ENCODE peak calls at places on chromosome 10, in seven cellular contexts. J is small intestine, A is endodermal cell, X is tibial nerve, G is GM23248, N is pancreas, K is breast epithelium. Q is an unnamed sample.
A peak's percentile ranks its signal among the peaks of the same experiment; 100 is the strongest.

GRCh38 chr10:79392506-79393176 is 45.4 kb downstream of the PPIF start:
- DNase-seq in J (no peak), A (peak; percentile 18), X (no peak), G (no peak), N (peak; percentile 12), K (no peak), Q (no peak)

GRCh38 chr10:123507298-123507697 is 158.9 kb upstream of the GPR26 start:
- DNase-seq in J (no peak), A (no peak), X (no peak), G (no peak), N (no peak), K (no peak), Q (no peak)

GRCh38 chr10:105023706-105024105 is 382.6 kb downstream of the SORCS3 start:
- DNase-seq in J (no peak), A (no peak), X (peak; percentile 30), G (no peak), N (no peak), K (no peak), Q (no peak)

GRCh38 chr10:101067356-101068083 is 5.7 kb downstream of the KAZALD1 start:
- DNase-seq in J (peak; percentile 86), A (peak; percentile 96), X (peak; percentile 87), G (peak; percentile 86), N (peak; percentile 77), K (peak; percentile 63), Q (peak; percentile 23)

GRCh38 chr10:126701526-126701925 is 31.0 kb upstream of the C10orf90 start:
- DNase-seq in J (no peak), A (no peak), X (no peak), G (no peak), N (no peak), K (no peak), Q (no peak)

GRCh38 chr10:35794703-35795102 is 152.6 kb upstream of the FZD8 start:
- DNase-seq in J (no peak), A (no peak), X (no peak), G (no peak), N (no peak), K (no peak), Q (no peak)

GRCh38 chr10:17113889-17114288 is 15.7 kb downstream of the CUBN start:
- DNase-seq in J (peak; percentile 23), A (no peak), X (peak; percentile 27), G (peak; percentile 76), N (no peak), K (no peak), Q (no peak)

GRCh38 chr10:20254078-20254477 is 437.8 kb downstream of the PLXDC2 start:
- DNase-seq in J (no peak), A (no peak), X (peak; percentile 18), G (no peak), N (no peak), K (no peak), Q (no peak)

GRCh38 chr10:68327889-68328786 is 3.7 kb upstream of the HNRNPH3 start:
- DNase-seq in J (peak; percentile 67), A (no peak), X (peak; percentile 61), G (peak; percentile 90), N (no peak), K (no peak), Q (no peak)

GRCh38 chr10:108582888-108583287 is 1340.4 kb downstream of the XPNPEP1 start:
- DNase-seq in J (no peak), A (no peak), X (no peak), G (no peak), N (no peak), K (no peak), Q (no peak)

GRCh38 chr10:17026686-17027485 is 102.7 kb downstream of the CUBN start:
- DNase-seq in J (peak; percentile 50), A (peak; percentile 4), X (no peak), G (peak; percentile 79), N (no peak), K (no peak), Q (no peak)

GRCh38 chr10:92830478-92831389 is 17.6 kb upstream of the EXOC6 start:
- DNase-seq in J (no peak), A (no peak), X (no peak), G (no peak), N (no peak), K (no peak), Q (no peak)

GRCh38 chr10:14153570-14154055 is 177.1 kb downstream of the FRMD4A start:
- DNase-seq in J (no peak), A (peak; percentile 68), X (no peak), G (no peak), N (no peak), K (no peak), Q (no peak)

GRCh38 chr10:71638087-71638576 is 81.4 kb downstream of the C10orf105 start:
- DNase-seq in J (peak; percentile 96), A (peak; percentile 78), X (no peak), G (no peak), N (no peak), K (no peak), Q (no peak)

GRCh38 chr10:804191-804781 is 114.8 kb upstream of the DIP2C start:
- DNase-seq in J (no peak), A (peak; percentile 48), X (no peak), G (no peak), N (peak; percentile 43), K (no peak), Q (no peak)

GRCh38 chr10:102342958-102343357 is 52.5 kb upstream of the NFKB2 start:
- DNase-seq in J (no peak), A (no peak), X (no peak), G (peak; percentile 92), N (no peak), K (no peak), Q (no peak)

GRCh38 chr10:79184141-79184625 is 115.4 kb downstream of the ZMIZ1 start:
- DNase-seq in J (peak; percentile 92), A (peak; percentile 80), X (no peak), G (peak; percentile 94), N (no peak), K (no peak), Q (no peak)

GRCh38 chr10:47330804-47331203 is 8.6 kb downstream of the GDF2 start:
- DNase-seq in J (peak; percentile 96), A (no peak), X (no peak), G (no peak), N (no peak), K (no peak), Q (no peak)

GRCh38 chr10:32982293-32982709 is 24.3 kb upstream of the ITGB1 start:
- DNase-seq in J (no peak), A (no peak), X (no peak), G (peak; percentile 92), N (no peak), K (no peak), Q (no peak)

GRCh38 chr10:13971586-13972475 is 358.9 kb downstream of the FRMD4A start:
- DNase-seq in J (no peak), A (peak; percentile 71), X (no peak), G (peak; percentile 40), N (no peak), K (no peak), Q (peak; percentile 21)

GRCh38 chr10:12540341-12540781 is 191.0 kb downstream of the CAMK1D start:
- DNase-seq in J (no peak), A (peak; percentile 3), X (no peak), G (peak; percentile 5), N (no peak), K (no peak), Q (no peak)

DNA sequence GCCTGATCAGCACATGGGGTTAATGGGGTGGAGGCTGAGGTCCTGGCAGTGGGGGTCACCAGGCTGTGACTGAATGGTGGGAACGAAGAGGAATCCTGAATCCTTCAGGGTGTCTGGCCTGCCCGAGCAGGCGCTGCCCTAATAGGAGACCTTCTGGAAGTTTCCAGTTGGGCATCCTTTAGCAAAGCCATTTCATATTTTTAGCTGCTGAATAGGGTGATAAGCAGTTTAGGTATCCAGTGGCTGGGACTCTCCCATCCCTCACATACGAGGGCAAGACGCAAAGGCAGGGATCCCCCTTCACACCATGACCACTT is 159.3 kb downstream of the SH3PXD2A start:
- DNase-seq in J (no peak), A (no peak), X (no peak), G (no peak), N (no peak), K (no peak), Q (no peak)
- H3K27ac ChIP-seq in J (peak overlapping the region; percentile 49), A (no peak overlapping the region), X (peak overlapping the region; percentile 89), G (peak overlapping the region; percentile 76), N (no peak overlapping the region), K (no peak overlapping the region), Q (peak overlapping the region; percentile 90)

DNA sequence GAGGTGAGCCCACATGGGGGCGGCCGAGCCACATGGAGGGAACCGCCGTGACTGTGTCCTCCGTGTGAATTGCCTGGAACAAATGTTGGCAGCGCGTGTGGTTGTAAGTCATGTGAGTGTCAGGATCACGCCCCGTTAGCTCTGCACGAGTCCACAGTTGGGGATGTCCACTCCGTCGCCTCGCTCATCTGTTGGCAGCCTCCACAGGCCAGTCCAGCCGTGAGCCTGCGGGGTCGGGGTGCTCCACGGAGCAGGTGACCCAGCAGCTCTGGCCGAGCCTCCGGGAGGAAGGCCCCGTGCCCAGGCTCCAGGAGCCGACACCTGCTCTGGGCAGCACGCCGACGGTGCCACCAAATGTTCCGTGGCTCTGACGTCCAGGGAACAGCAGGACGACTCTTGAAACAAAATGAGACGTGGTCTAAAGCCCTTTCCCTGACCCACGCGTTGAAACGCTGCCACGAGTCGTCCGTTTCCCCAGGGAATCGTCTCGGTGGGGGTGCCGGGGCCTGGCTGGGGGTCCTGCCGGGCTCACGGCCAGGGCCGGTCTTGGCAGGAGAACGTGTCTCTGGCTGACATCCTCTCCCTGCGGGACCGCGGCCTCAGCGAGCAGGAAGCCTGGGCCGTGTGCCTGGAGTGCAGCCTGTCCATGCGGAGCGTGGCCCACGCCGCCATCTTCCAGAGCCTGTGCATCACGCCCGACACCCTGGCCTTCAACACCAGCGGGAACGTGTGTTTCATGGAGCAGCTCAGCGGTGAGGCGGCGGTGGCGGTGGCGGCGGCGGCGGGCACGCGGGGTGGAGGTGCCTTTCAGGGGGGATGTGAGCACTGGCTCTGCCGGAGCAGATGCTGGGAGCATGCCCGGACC is 7.0 kb downstream of the KNDC1 start:
- DNase-seq in J (no peak), A (no peak), X (no peak), G (no peak), N (no peak), K (no peak), Q (peak; percentile 51)
- H3K27ac ChIP-seq in J (no peak overlapping the region), A (no peak overlapping the region), X (no peak overlapping the region), G (no peak overlapping the region), N (no peak overlapping the region), K (no peak overlapping the region), Q (no peak overlapping the region)

GRCh38 chr10:103637855-103638561 is 144.5 kb downstream of the NEURL1 start:
- DNase-seq in J (no peak), A (no peak), X (peak; percentile 83), G (peak; percentile 98), N (peak; percentile 68), K (peak; percentile 86), Q (peak; percentile 41)

GRCh38 chr10:103635580-103635979 is 142.1 kb downstream of the NEURL1 start:
- DNase-seq in J (no peak), A (no peak), X (no peak), G (no peak), N (no peak), K (no peak), Q (no peak)

GRCh38 chr10:103636996-103637395 is 143.5 kb downstream of the NEURL1 start:
- DNase-seq in J (no peak), A (no peak), X (no peak), G (peak; percentile 79), N (no peak), K (no peak), Q (peak; percentile 15)

GRCh38 chr10:103638948-103639347 is 145.4 kb downstream of the NEURL1 start:
- DNase-seq in J (no peak), A (no peak), X (no peak), G (peak; percentile 40), N (no peak), K (no peak), Q (no peak)

GRCh38 chr10:103636492-103636891 is 143.0 kb downstream of the NEURL1 start:
- DNase-seq in J (no peak), A (peak; percentile 67), X (no peak), G (no peak), N (no peak), K (no peak), Q (no peak)
- H3K27ac ChIP-seq in J (no peak overlapping the region), A (peak overlapping the region; percentile 38), X (peak overlapping the region; percentile 87), G (peak overlapping the region; percentile 94), N (no peak overlapping the region), K (peak overlapping the region; percentile 82), Q (peak overlapping the region; percentile 79)

GRCh38 chr10:99709480-99710229 is 22.3 kb downstream of the COX15 start:
- DNase-seq in J (no peak), A (peak; percentile 57), X (no peak), G (peak; percentile 73), N (no peak), K (no peak), Q (no peak)
- H3K27ac ChIP-seq in J (no peak overlapping the region), A (no peak overlapping the region), X (no peak overlapping the region), G (peak overlapping the region; percentile 72), N (no peak overlapping the region), K (no peak overlapping the region), Q (no peak overlapping the region)